ENCODE peak calls at places on chromosomes 16 and 17, in ten cellular contexts. Q is SJSA1, B is thoracic aorta, E is uterus, A is K562, I is neural progenitor cell, D is brain microvascular endothelial cell, Y is ascending aorta, W is retinal pigment epithelial cell, C is skeletal muscle cell. N is an unnamed sample.

GRCh38 chr16:86342161-86342560 is 168.2 kb upstream of the FOXF1 start:
- DNase-seq in D (no peak), C (no peak), W (no peak), B (no peak), I (no peak), E (no peak), Q (no peak), Y (no peak), A (no peak), N (no peak)

GRCh38 chr17:45425125-45425983 is 7.3 kb downstream of the ARHGAP27 start:
- DNase-seq in W (peak), D (peak), E (no peak), I (peak), C (peak), A (peak), B (no peak), Q (no peak), Y (no peak), N (no peak)

GRCh38 chr17:57268176-57268575 is 11.9 kb downstream of the MSI2 start:
- DNase-seq in Q (no peak), Y (no peak), D (no peak), E (no peak), A (no peak), C (no peak), W (no peak), B (no peak), I (no peak), N (no peak)

GRCh38 chr16:76963614-76964315 is 227.2 kb upstream of the MON1B start:
- DNase-seq in Q (no peak), C (no peak), E (no peak), W (no peak), Y (no peak), B (no peak), D (no peak), I (no peak), A (no peak), N (no peak)

GRCh38 chr17:35898283-35899070 is 18.3 kb upstream of the CCL5 start:
- DNase-seq in E (no peak), I (no peak), D (no peak), W (no peak), B (no peak), Y (no peak), A (no peak), Q (no peak), C (no peak), N (peak)

GRCh38 chr17:29622337-29623282 is at the start of gene CORO6:
- DNase-seq in C (no peak), Q (no peak), Y (peak), I (peak), W (no peak), B (no peak), A (peak), E (peak), D (no peak), N (no peak)

GRCh38 chr17:61284174-61284573 is 115.5 kb upstream of the TBX2 start:
- DNase-seq in E (no peak), I (no peak), Y (no peak), B (no peak), C (peak), D (peak), Q (peak), A (no peak), W (no peak), N (no peak)

GRCh38 chr17:37532751-37533150 is 43.1 kb downstream of the DUSP14 start:
- DNase-seq in I (no peak), E (no peak), D (no peak), C (no peak), B (no peak), Q (no peak), W (no peak), Y (no peak), A (no peak), N (no peak)

GRCh38 chr17:62966426-62967110 is 533 bp downstream of the TANC2 start:
- DNase-seq in Y (no peak), A (no peak), E (peak), W (no peak), B (no peak), C (no peak), D (peak), I (peak), Q (no peak), N (no peak)

GRCh38 chr16:3131755-3132377 is 3.0 kb upstream of the ZNF213 start:
- DNase-seq in Q (peak), I (peak), B (no peak), D (peak), C (no peak), W (no peak), Y (no peak), A (peak), E (no peak), N (peak)

GRCh38 chr16:25838724-25839186 is 147.0 kb downstream of the HS3ST4 start:
- DNase-seq in I (peak), D (peak), Q (no peak), A (peak), W (no peak), B (no peak), Y (no peak), E (no peak), C (peak), N (peak)

GRCh38 chr16:57859331-57859730 is 57.0 kb upstream of the KIFC3 start:
- DNase-seq in E (no peak), B (no peak), W (no peak), C (no peak), D (peak), Q (peak), Y (peak), I (peak), A (peak), N (peak)

GRCh38 chr16:188674-189073 is 8.4 kb downstream of the HBQ1 start:
- DNase-seq in B (no peak), C (no peak), W (no peak), Y (no peak), Q (no peak), D (no peak), A (no peak), I (no peak), E (no peak), N (peak)

GRCh38 chr17:38464251-38464722 is 36.0 kb downstream of the ARHGAP23 start:
- DNase-seq in W (no peak), Q (no peak), A (no peak), D (no peak), E (peak), B (peak), I (no peak), Y (peak), C (no peak), N (no peak)

GRCh38 chr17:80388601-80389000 is 26.4 kb upstream of the ENDOV start:
- DNase-seq in C (no peak), I (no peak), Y (no peak), B (no peak), A (no peak), Q (no peak), D (no peak), W (no peak), E (no peak), N (no peak)

GRCh38 chr16:68344252-68344651 is 33.4 kb downstream of the PRMT7 start:
- DNase-seq in I (no peak), B (no peak), Y (no peak), Q (no peak), E (no peak), C (no peak), A (peak), D (no peak), W (no peak), N (no peak)

GRCh38 chr17:47253541-47254402 is at the start of gene ITGB3:
- DNase-seq in E (peak), Q (peak), W (no peak), D (peak), A (peak), Y (peak), C (no peak), B (no peak), I (peak), N (peak)

GRCh38 chr17:82386256-82386831 is 14.8 kb downstream of the UTS2R start:
- DNase-seq in D (no peak), I (no peak), E (peak), W (no peak), Q (no peak), C (no peak), B (no peak), Y (no peak), A (no peak), N (no peak)

GRCh38 chr16:75244844-75245758 is 6.3 kb downstream of the BCAR1 start:
- DNase-seq in E (peak), Y (peak), C (peak), B (peak), I (peak), D (peak), A (no peak), W (peak), Q (peak), N (no peak)

GRCh38 chr17:74218436-74218835 is 5.1 kb downstream of the TTYH2 start:
- DNase-seq in A (no peak), D (no peak), W (no peak), B (no peak), C (no peak), Q (no peak), E (peak), I (no peak), Y (no peak), N (no peak)

GRCh38 chr16:7364054-7364407 is 31.4 kb downstream of the RBFOX1 start:
- DNase-seq in Y (no peak), E (no peak), D (no peak), A (no peak), B (no peak), I (no peak), C (no peak), W (no peak), Q (no peak), N (no peak)

GRCh38 chr16:8430401-8430800 is 159.9 kb downstream of the TMEM114 start:
- DNase-seq in Q (no peak), Y (no peak), I (no peak), A (peak), B (no peak), W (no peak), E (no peak), C (no peak), D (no peak), N (no peak)

GRCh38 chr16:84367297-84367680 is 1.0 kb upstream of the ATP2C2 start:
- DNase-seq in I (no peak), D (no peak), B (no peak), E (no peak), C (no peak), A (no peak), W (no peak), Y (no peak), Q (no peak), N (no peak)

GRCh38 chr17:77045441-77046041 is 95.2 kb upstream of the SEC14L1 start:
- DNase-seq in I (no peak), W (peak), Q (no peak), Y (no peak), D (no peak), B (no peak), E (no peak), C (no peak), A (no peak), N (no peak)

GRCh38 chr17:44623070-44623725 is 33.1 kb upstream of the MEIOC start:
- DNase-seq in W (no peak), A (peak), Q (no peak), E (no peak), Y (no peak), C (no peak), D (no peak), B (no peak), I (no peak), N (no peak)

GRCh38 chr16:57744646-57744903 is 9.0 kb downstream of the KATNB1 start:
- DNase-seq in B (no peak), Y (no peak), A (no peak), W (no peak), Q (no peak), D (no peak), E (no peak), C (no peak), I (no peak), N (no peak)

GRCh38 chr17:81912441-81913309 is 1.5 kb upstream of the PCYT2 start:
- DNase-seq in A (peak), W (no peak), Q (no peak), D (no peak), E (no peak), I (no peak), B (no peak), Y (no peak), C (no peak), N (no peak)

GRCh38 chr17:1736348-1737281 is 6.1 kb upstream of the SERPINF2 start:
- DNase-seq in E (peak), D (peak), C (peak), Q (peak), Y (no peak), B (no peak), I (no peak), A (peak), W (no peak), N (no peak)

GRCh38 chr17:27280527-27280926 is 13.4 kb upstream of the WSB1 start:
- DNase-seq in W (no peak), I (no peak), Q (no peak), B (no peak), D (no peak), A (no peak), C (no peak), E (no peak), Y (no peak), N (no peak)

GRCh38 chr16:56800355-56800754 is 64.7 kb upstream of the SLC12A3 start:
- DNase-seq in E (no peak), A (no peak), D (no peak), I (no peak), W (no peak), Q (no peak), B (no peak), C (no peak), Y (no peak), N (no peak)

GRCh38 chr17:13727441-13728171 is 125.9 kb upstream of the HS3ST3A1 start:
- DNase-seq in D (peak), W (peak), C (peak), A (no peak), I (no peak), Y (no peak), E (no peak), B (no peak), Q (no peak), N (no peak)

GRCh38 chr16:19589771-19590302 is 34.3 kb downstream of the VPS35L start:
- DNase-seq in C (peak), Y (no peak), Q (no peak), D (peak), E (no peak), A (no peak), I (no peak), W (no peak), B (no peak), N (no peak)

GRCh38 chr17:44121206-44121605 is 2.2 kb downstream of the HDAC5 start:
- DNase-seq in Y (no peak), I (peak), Q (no peak), B (no peak), D (no peak), E (no peak), W (no peak), A (no peak), C (no peak), N (no peak)

GRCh38 chr17:13545941-13546340 is 55.8 kb downstream of the HS3ST3A1 start:
- DNase-seq in B (no peak), I (no peak), D (no peak), A (no peak), W (no peak), Q (no peak), E (no peak), Y (no peak), C (no peak), N (no peak)

GRCh38 chr17:50426472-50426782 is 409 bp downstream of the ACSF2 start:
- DNase-seq in B (no peak), I (no peak), A (no peak), W (no peak), E (no peak), Y (no peak), C (no peak), Q (no peak), D (no peak), N (no peak)

DNA sequence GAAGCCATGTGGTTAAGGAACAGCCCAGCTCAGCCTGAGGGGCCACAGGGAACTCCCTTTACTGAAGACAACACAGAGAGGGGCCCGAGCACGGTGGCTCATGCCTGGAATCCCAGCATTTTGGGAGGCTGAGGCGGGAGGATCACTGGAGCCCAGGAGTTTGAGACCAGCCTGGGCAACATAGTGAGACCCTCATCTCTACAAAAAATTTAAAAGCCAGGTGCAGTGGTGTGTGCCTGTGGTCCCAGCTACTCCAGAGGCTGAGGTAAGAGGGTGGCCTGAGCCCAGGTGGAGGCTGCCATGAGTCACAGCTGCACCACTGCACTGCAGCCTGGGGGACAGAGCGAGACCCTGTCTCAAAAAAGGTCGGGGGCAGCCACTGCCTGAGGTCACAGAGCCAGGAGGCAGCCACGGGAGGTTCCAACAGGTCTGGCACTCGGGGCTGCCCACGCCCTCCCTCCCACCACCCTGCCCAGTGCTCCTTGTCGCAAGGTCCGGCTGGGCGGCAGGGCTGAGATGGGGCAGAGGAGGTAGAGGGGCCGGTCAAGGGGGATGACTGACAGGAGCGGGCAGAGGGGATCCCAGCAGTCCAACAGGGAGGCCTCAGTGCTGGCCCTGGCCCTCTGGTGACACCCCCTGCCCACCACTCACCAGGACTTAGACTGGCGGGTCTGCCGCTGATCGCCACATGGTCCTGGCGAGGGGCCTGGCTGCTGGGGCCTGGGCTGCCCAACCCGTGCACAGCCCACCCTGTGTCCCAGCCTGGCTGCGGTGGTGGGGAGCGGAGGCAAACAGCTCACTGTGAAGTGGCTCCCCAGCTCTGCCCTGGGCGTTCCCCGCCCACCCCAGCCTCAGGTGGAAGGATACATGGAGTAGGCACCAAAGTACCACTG is 3.4 kb downstream of the CYBA start:
- DNase-seq in Q (no peak), A (no peak), I (no peak), E (no peak), W (no peak), C (no peak), B (no peak), Y (no peak), D (no peak), N (no peak)
- H3K4me3 ChIP-seq in Q (no peak), A (no peak), I (no peak), E (no peak), W (no peak), C (no peak), B (no peak), Y (no peak), D (no peak), N (no peak)

GRCh38 chr17:78696016-78696992 is 85.8 kb downstream of the CYTH1 start:
- DNase-seq in Y (no peak), Q (no peak), D (no peak), E (no peak), W (no peak), A (no peak), C (no peak), I (no peak), B (no peak), N (no peak)
- H3K4me3 ChIP-seq in Y (no peak), Q (no peak), D (no peak), E (no peak), W (no peak), A (no peak), C (no peak), I (no peak), B (no peak), N (no peak)

GRCh38 chr17:32489320-32490100 is 2.7 kb downstream of the CDK5R1 start:
- DNase-seq in C (no peak), E (no peak), I (no peak), B (no peak), Q (no peak), W (no peak), Y (no peak), A (no peak), D (no peak), N (no peak)

GRCh38 chr17:32492281-32492623 is 5.5 kb downstream of the CDK5R1 start:
- DNase-seq in D (no peak), Q (no peak), I (no peak), E (no peak), Y (peak), B (no peak), W (no peak), C (no peak), A (no peak), N (no peak)

GRCh38 chr17:32492648-32493289 is 6.0 kb downstream of the CDK5R1 start:
- DNase-seq in I (no peak), B (no peak), E (no peak), C (no peak), Y (peak), D (no peak), Q (no peak), A (no peak), W (no peak), N (no peak)

GRCh38 chr17:32490101-32490482 is 3.3 kb downstream of the CDK5R1 start:
- DNase-seq in Q (no peak), B (no peak), E (no peak), W (no peak), Y (no peak), A (no peak), I (no peak), D (no peak), C (no peak), N (no peak)

DNA sequence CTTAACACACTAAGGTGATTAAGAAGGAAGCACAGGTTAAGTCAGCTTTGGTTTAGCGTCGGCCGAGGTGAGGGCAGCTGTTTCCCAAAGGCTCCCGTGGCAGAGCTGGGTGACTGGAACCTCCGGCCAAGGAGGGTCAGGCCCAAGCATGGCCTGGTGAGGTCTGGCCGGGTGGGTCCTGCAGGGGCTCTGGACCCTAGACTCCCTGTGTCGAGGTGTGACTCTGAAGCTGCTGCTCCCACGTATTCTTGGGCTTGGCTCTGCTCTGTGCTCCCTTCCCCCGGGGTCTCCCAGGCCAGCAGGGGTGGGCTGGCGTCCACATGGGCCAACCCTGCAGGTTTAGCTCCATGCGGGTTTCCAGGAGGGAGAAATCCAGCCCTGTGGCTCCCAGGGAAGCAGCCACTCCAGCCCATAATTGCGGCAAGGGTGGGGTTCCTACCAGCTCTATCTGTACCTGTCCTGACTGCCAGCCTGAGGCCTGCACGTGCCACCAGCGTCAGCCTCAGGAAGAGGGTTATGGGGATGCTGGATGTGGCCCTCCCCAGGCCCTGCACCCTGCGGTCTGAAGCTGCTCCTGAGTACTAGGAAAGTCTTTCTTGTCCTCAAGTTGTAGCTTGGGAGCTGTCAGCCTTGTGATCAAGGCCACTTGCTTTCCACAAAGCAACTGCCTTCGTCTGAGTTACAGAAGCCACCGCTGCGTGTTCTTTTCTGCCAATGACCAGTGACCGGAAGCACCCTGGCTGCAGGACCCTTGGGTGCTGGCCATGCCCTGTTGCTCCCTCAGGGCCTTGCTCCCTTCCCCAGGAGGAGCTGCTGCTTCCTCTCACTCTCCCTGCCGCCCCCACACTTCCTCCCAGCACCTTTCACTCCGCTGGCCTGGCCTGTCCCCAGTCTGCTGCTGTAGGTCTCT is 4.8 kb downstream of the CDK5R1 start:
- DNase-seq in Y (no peak), Q (no peak), A (peak), C (no peak), B (no peak), D (no peak), E (no peak), I (no peak), W (no peak), N (no peak)
- H3K4me3 ChIP-seq in Y (no peak), Q (no peak), A (no peak), C (no peak), B (no peak), D (no peak), E (no peak), I (no peak), W (no peak), N (no peak)

DNA sequence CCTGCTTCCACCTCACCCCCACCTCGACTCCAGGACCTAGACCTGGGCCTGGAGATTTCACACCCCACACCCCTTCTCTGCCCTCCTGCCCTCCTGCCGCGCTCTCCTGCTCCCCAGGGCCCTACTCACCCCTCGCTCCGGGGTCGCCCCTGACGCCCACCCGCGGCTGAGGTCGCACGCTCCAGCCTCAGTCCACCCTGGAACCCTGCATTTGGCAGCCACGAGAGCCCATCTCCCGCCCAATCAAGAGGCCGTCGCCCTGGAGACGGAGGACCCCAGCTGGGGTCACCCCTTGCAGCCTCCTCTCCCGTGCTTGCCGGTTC is 16.1 kb downstream of the TLE7 start:
- DNase-seq in D (no peak), E (no peak), B (no peak), Y (no peak), Q (no peak), W (no peak), A (no peak), C (no peak), I (no peak), N (no peak)
- H3K4me3 ChIP-seq in D (peak), E (no peak), B (no peak), Y (no peak), Q (no peak), W (peak), A (peak), C (peak), I (peak), N (no peak)

N was measured in Jurkat, Clone E6-1.